ENCODE peak calls at places on chromosomes 11 and 22, in ten cellular contexts. A is lower lobe of right lung, Q is GM06990, L is coronary artery, I is left ventricle myocardium inferior, M is gastrocnemius medialis, R is spleen, B is AG04450, U is kidney, Y is PC-9. C is an unnamed sample.

GRCh38 chr11:48109046-48109666 is 107.5 kb upstream of the OR4B1 start:
- DNase-seq in A (no peak), Q (no peak), L (peak; percentile 31), I (no peak), M (no peak), R (no peak), B (no peak), U (no peak), Y (no peak), C (no peak)

GRCh38 chr11:58024601-58025091 is 965 bp downstream of the OR9Q1 start:
- DNase-seq in A (peak; percentile 61), Q (no peak), L (no peak), I (peak; percentile 82), M (peak; percentile 48), R (no peak), B (no peak), U (peak; percentile 95), Y (no peak), C (no peak)

GRCh38 chr22:39917776-39918493 is 17.1 kb downstream of the GRAP2 start:
- DNase-seq in A (no peak), Q (no peak), L (no peak), I (no peak), M (no peak), R (no peak), B (no peak), U (no peak), Y (no peak), C (no peak)

GRCh38 chr22:19386248-19386647 is 45.3 kb downstream of the HIRA start:
- DNase-seq in A (no peak), Q (no peak), L (no peak), I (no peak), M (no peak), R (no peak), B (no peak), U (no peak), Y (no peak), C (no peak)

GRCh38 chr22:41531422-41531727 is 12.9 kb downstream of the POLR3H start:
- DNase-seq in A (no peak), Q (no peak), L (no peak), I (no peak), M (no peak), R (no peak), B (no peak), U (no peak), Y (no peak), C (no peak)

GRCh38 chr11:60159868-60160267 is 23.0 kb downstream of the MS4A6A start:
- DNase-seq in A (no peak), Q (no peak), L (no peak), I (no peak), M (no peak), R (no peak), B (no peak), U (no peak), Y (no peak), C (no peak)

GRCh38 chr22:20968281-20968977 is 1.4 kb downstream of the AIFM3 start:
- DNase-seq in A (no peak), Q (no peak), L (no peak), I (no peak), M (no peak), R (peak; percentile 70), B (no peak), U (no peak), Y (no peak), C (no peak)

GRCh38 chr22:19607198-19608113 is 83.2 kb upstream of the CLDN5 start:
- DNase-seq in A (no peak), Q (no peak), L (no peak), I (no peak), M (peak; percentile 27), R (no peak), B (no peak), U (no peak), Y (no peak), C (no peak)

GRCh38 chr11:16605440-16605970 is 132.9 kb upstream of the C11orf58 start:
- DNase-seq in A (no peak), Q (no peak), L (no peak), I (no peak), M (peak; percentile 47), R (peak; percentile 58), B (no peak), U (peak; percentile 72), Y (peak; percentile 20), C (no peak)

GRCh38 chr11:108931168-108931567 is 266.3 kb downstream of the DDX10 start:
- DNase-seq in A (no peak), Q (no peak), L (no peak), I (no peak), M (no peak), R (no peak), B (no peak), U (no peak), Y (no peak), C (no peak)

GRCh38 chr11:9132203-9132878 is 40.9 kb upstream of the SCUBE2 start:
- DNase-seq in A (no peak), Q (no peak), L (no peak), I (no peak), M (no peak), R (no peak), B (no peak), U (no peak), Y (no peak), C (no peak)

GRCh38 chr11:32440920-32441319 is 5.6 kb upstream of the WT1 start:
- DNase-seq in A (no peak), Q (no peak), L (no peak), I (no peak), M (no peak), R (no peak), B (no peak), U (no peak), Y (no peak), C (no peak)
- H3K4me3 ChIP-seq in A (no peak overlapping the region), Q (no peak overlapping the region), L (no peak overlapping the region), I (no peak overlapping the region), M (no peak overlapping the region), R (no peak overlapping the region), B (no peak overlapping the region), U (no peak overlapping the region), Y (no peak overlapping the region), C (no peak overlapping the region)

GRCh38 chr11:67468835-67469811 is at the start of gene TMEM134:
- DNase-seq in A (peak; percentile 95), Q (peak; percentile 91), L (peak; percentile 96), I (peak; percentile 94), M (peak; percentile 89), R (peak; percentile 99), B (peak; percentile 69), U (peak; percentile 98), Y (peak; percentile 91), C (no peak)

GRCh38 chr11:67468509-67468834 is 579 bp downstream of the TMEM134 start:
- DNase-seq in A (no peak), Q (no peak), L (no peak), I (no peak), M (no peak), R (no peak), B (no peak), U (no peak), Y (no peak), C (no peak)

GRCh38 chr11:67466367-67466766 is 2.7 kb downstream of the TMEM134 start:
- DNase-seq in A (no peak), Q (no peak), L (no peak), I (no peak), M (no peak), R (no peak), B (no peak), U (no peak), Y (no peak), C (no peak)

GRCh38 chr11:67468056-67468455 is 995 bp downstream of the TMEM134 start:
- DNase-seq in A (peak; percentile 84), Q (peak; percentile 13), L (no peak), I (no peak), M (no peak), R (no peak), B (no peak), U (peak; percentile 88), Y (peak; percentile 91), C (no peak)

GRCh38 chr11:67466962-67467771 is 1.9 kb downstream of the TMEM134 start:
- DNase-seq in A (no peak), Q (peak; percentile 12), L (no peak), I (no peak), M (no peak), R (no peak), B (no peak), U (peak; percentile 71), Y (no peak), C (no peak)
- H3K4me3 ChIP-seq in A (peak overlapping the region; percentile 78), Q (no peak overlapping the region), L (no peak overlapping the region), I (no peak overlapping the region), M (no peak overlapping the region), R (no peak overlapping the region), B (no peak overlapping the region), U (no peak overlapping the region), Y (peak overlapping the region; percentile 92), C (peak overlapping the region; percentile 40)

DNA sequence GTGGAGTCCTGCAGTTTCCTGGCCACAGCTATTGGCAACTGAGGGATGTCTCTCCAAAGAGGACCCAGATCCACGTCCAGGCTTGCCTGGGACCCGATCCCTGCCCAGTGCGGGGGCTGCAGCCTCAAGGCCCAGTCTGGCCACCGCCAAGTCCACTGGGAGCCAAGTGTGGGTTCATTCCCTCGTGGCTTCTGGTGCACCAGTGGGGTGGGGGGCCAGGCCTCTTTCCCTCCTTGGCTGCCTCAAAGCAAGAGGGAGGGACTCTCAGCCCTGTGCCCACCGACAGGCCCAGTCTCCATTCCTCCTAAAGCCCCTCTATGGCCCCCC is 13.3 kb upstream of the PIM3 start:
- DNase-seq in A (no peak), Q (no peak), L (no peak), I (no peak), M (no peak), R (no peak), B (no peak), U (no peak), Y (no peak), C (no peak)
- H3K4me3 ChIP-seq in A (peak overlapping the region; percentile 53), Q (no peak overlapping the region), L (no peak overlapping the region), I (no peak overlapping the region), M (no peak overlapping the region), R (no peak overlapping the region), B (no peak overlapping the region), U (no peak overlapping the region), Y (no peak overlapping the region), C (no peak overlapping the region)

GRCh38 chr11:125923012-125923579 is 18.8 kb downstream of the DDX25 start:
- DNase-seq in A (no peak), Q (no peak), L (no peak), I (peak; percentile 36), M (no peak), R (no peak), B (peak; percentile 38), U (no peak), Y (peak; percentile 60), C (peak; percentile 35)

GRCh38 chr11:125925247-125925740 is 20.6 kb upstream of the VSIG10L2 start:
- DNase-seq in A (no peak), Q (no peak), L (no peak), I (no peak), M (no peak), R (no peak), B (no peak), U (no peak), Y (no peak), C (no peak)

GRCh38 chr11:125924384-125925007 is 20.2 kb downstream of the DDX25 start:
- DNase-seq in A (no peak), Q (no peak), L (no peak), I (no peak), M (no peak), R (no peak), B (no peak), U (no peak), Y (no peak), C (no peak)

GRCh38 chr11:125922156-125922555 is 17.8 kb downstream of the DDX25 start:
- DNase-seq in A (no peak), Q (no peak), L (no peak), I (no peak), M (no peak), R (no peak), B (no peak), U (no peak), Y (no peak), C (no peak)

GRCh38 chr11:125923633-125924032 is 19.3 kb downstream of the DDX25 start:
- DNase-seq in A (no peak), Q (no peak), L (no peak), I (no peak), M (no peak), R (no peak), B (no peak), U (no peak), Y (no peak), C (no peak)
- H3K4me3 ChIP-seq in A (no peak overlapping the region), Q (no peak overlapping the region), L (no peak overlapping the region), I (no peak overlapping the region), M (no peak overlapping the region), R (no peak overlapping the region), B (no peak overlapping the region), U (no peak overlapping the region), Y (no peak overlapping the region), C (no peak overlapping the region)